ENCODE peak calls at places on chromosomes 2 and 18, in ten cellular contexts. P, T, D, R, J, Q, L, C, H and N are unnamed samples.

GRCh38 chr18:48330016-48330991 is 78.9 kb downstream of the ZBTB7C start:
- DNase-seq in L (no peak), R (peak; percentile 14), T (no peak), D (no peak), P (no peak), C (no peak), Q (no peak), J (no peak), H (no peak), N (no peak)

GRCh38 chr2:64779117-64779690 is 125.5 kb upstream of the SERTAD2 start:
- DNase-seq in C (no peak), D (no peak), Q (no peak), R (no peak), T (no peak), L (no peak), P (no peak), H (no peak), J (no peak), N (no peak)

GRCh38 chr18:35703043-35703688 is 121.6 kb downstream of the GALNT1 start:
- DNase-seq in C (no peak), P (no peak), R (no peak), H (no peak), L (no peak), J (no peak), T (no peak), Q (no peak), D (no peak), N (peak; percentile 86)

GRCh38 chr2:437772-438393 is 150.0 kb upstream of the ALKAL2 start:
- DNase-seq in P (peak; percentile 21), H (peak; percentile 64), T (peak; percentile 65), R (no peak), C (no peak), Q (peak; percentile 13), L (peak; percentile 96), J (peak; percentile 50), D (peak; percentile 16), N (no peak)

GRCh38 chr2:213150315-213150951 is 979 bp downstream of the IKZF2 start:
- DNase-seq in H (no peak), P (no peak), J (no peak), R (peak; percentile 37), C (no peak), D (no peak), T (no peak), Q (no peak), L (peak; percentile 26), N (no peak)

GRCh38 chr2:219220652-219221402 is 2.1 kb upstream of the ABCB6 start:
- DNase-seq in Q (no peak), J (no peak), D (no peak), T (no peak), L (no peak), H (no peak), R (no peak), C (no peak), P (no peak), N (no peak)

GRCh38 chr18:45722899-45723298 is 1.1 kb upstream of the SLC14A1 start:
- DNase-seq in L (peak; percentile 39), C (peak; percentile 70), J (peak; percentile 44), T (peak; percentile 31), D (peak; percentile 80), Q (peak; percentile 43), R (peak; percentile 38), H (peak; percentile 88), P (peak; percentile 73), N (peak; percentile 69)

GRCh38 chr2:117942958-117943672 is 70.8 kb downstream of the CCDC93 start:
- DNase-seq in P (no peak), R (no peak), D (no peak), T (no peak), H (no peak), J (no peak), L (no peak), Q (no peak), C (no peak), N (no peak)

GRCh38 chr2:109020217-109020637 is 31.2 kb upstream of the EDAR start:
- DNase-seq in H (no peak), Q (no peak), C (no peak), J (no peak), T (no peak), D (no peak), L (no peak), P (no peak), R (no peak), N (no peak)

GRCh38 chr2:43331428-43331827 is 105.0 kb upstream of the ZFP36L2 start:
- DNase-seq in D (no peak), R (no peak), T (no peak), H (no peak), C (no peak), P (no peak), L (no peak), Q (no peak), J (no peak), N (peak; percentile 42)

GRCh38 chr2:185567940-185568339 is 170.7 kb upstream of the FSIP2 start:
- DNase-seq in H (no peak), R (no peak), T (no peak), L (no peak), C (no peak), D (no peak), P (no peak), Q (no peak), J (no peak), N (peak; percentile 4)

GRCh38 chr18:21914739-21915319 is 174.2 kb downstream of the MIB1 start:
- DNase-seq in Q (no peak), D (no peak), P (no peak), R (no peak), T (no peak), H (no peak), L (peak; percentile 11), J (no peak), C (peak; percentile 67), N (peak; percentile 76)

GRCh38 chr2:12636837-12637581 is 79.7 kb upstream of the TRIB2 start:
- DNase-seq in Q (no peak), L (no peak), H (no peak), J (no peak), P (no peak), R (no peak), D (no peak), C (no peak), T (no peak), N (no peak)

GRCh38 chr2:25339791-25340339 is 1.9 kb downstream of the DNMT3A start:
- DNase-seq in L (no peak), Q (no peak), R (peak; percentile 62), P (peak; percentile 49), D (no peak), T (no peak), C (no peak), J (no peak), H (no peak), N (no peak)